ENCODE peak calls at places on chromosomes 4 and X, in nine cellular contexts. Q is AG08396; H is GM20000; V is cardiac septum; L is NCI-H1694; Z is mucosa of gallbladder; P is stimulated activated CD4-positive, alpha-beta T cell treated with anti-CD3 and anti-CD28 coated beads, Interleukin-15, amount 100 ng/mL, for 1 hour; T is hypothalamus; D is ureter. W is an unnamed sample.

GRCh38 chr4:96379524-96379923 is 539.6 kb downstream of the PDHA2 start:
- DNase-seq in V (no peak), Z (no peak), L (no peak), T (no peak), Q (no peak), P (no peak), D (no peak), H (no peak), W (no peak)

GRCh38 chrX:15790766-15791380 is 589 bp downstream of the ZRSR2 start:
- DNase-seq in T (no peak), L (no peak), Q (no peak), V (no peak), D (no peak), H (peak), P (no peak), Z (no peak), W (no peak)

GRCh38 chr4:101191302-101192098 is 155.8 kb downstream of the PPP3CA start:
- DNase-seq in Z (peak), T (peak), D (peak), P (no peak), V (peak), H (no peak), Q (peak), L (no peak), W (no peak)

GRCh38 chr4:66169341-66169740 is 499.1 kb upstream of the EPHA5 start:
- DNase-seq in L (no peak), H (no peak), V (no peak), D (no peak), P (no peak), T (no peak), Q (no peak), Z (no peak), W (no peak)

GRCh38 chrX:120562569-120562926 is 1.8 kb upstream of the CUL4B start:
- DNase-seq in L (no peak), D (no peak), H (no peak), V (no peak), P (no peak), T (no peak), Q (no peak), Z (no peak), W (no peak)

GRCh38 chrX:107628662-107629532 is 587 bp downstream of the PRPS1 start:
- DNase-seq in Q (no peak), P (peak), T (peak), H (peak), D (no peak), V (no peak), L (peak), Z (peak), W (peak)

GRCh38 chr4:118682928-118683327 is 2.3 kb upstream of the METTL14 start:
- DNase-seq in Q (peak), D (no peak), Z (no peak), H (no peak), T (no peak), P (no peak), L (peak), V (no peak), W (peak)

GRCh38 chr4:150199056-150199455 is 120.8 kb downstream of the DCLK2 start:
- DNase-seq in T (no peak), V (no peak), H (no peak), L (no peak), P (no peak), Q (no peak), D (no peak), Z (no peak), W (no peak)

GRCh38 chr4:19135886-19136633 is 1114.5 kb upstream of the LCORL start:
- DNase-seq in H (no peak), Z (no peak), Q (no peak), T (no peak), V (no peak), P (no peak), D (no peak), L (no peak), W (no peak)

GRCh38 chr4:163913571-163913970 is 419.1 kb downstream of the TMA16 start:
- DNase-seq in V (no peak), Z (no peak), P (no peak), H (no peak), D (no peak), L (no peak), T (no peak), Q (no peak), W (no peak)

GRCh38 chr4:4693258-4693657 is 151.4 kb upstream of the STX18 start:
- DNase-seq in V (no peak), T (no peak), Z (no peak), Q (no peak), D (no peak), L (no peak), P (no peak), H (peak), W (peak)

W was measured in RPMI8226.